ENCODE peak calls at places on chromosomes 4 and X, in six cellular contexts. B is stimulated activated CD8-positive, alpha-beta memory T cell treated with anti-CD3 and anti-CD28 coated beads, Interleukin-15, amount 100 ng/mL, for 4 hours; V is stimulated activated naive CD4-positive, alpha-beta T cell; G is RPMI7951; Q is neuronal stem cell; K is adipocyte. N is an unnamed sample.
A peak's percentile ranks its signal among the peaks of the same experiment; 100 is the strongest.

GRCh38 chr4:57426779-57427395 is 316.7 kb upstream of the IGFBP7 start:
- DNase-seq in B (no peak), V (no peak), G (peak; percentile 73), Q (peak; percentile 67), K (peak; percentile 87), N (no peak)

GRCh38 chr4:52317981-52318380 is 266.9 kb downstream of the SPATA18 start:
- DNase-seq in B (no peak), V (no peak), G (no peak), Q (no peak), K (no peak), N (no peak)

GRCh38 chr4:38255572-38255971 is 295.4 kb downstream of the PTTG2 start:
- DNase-seq in B (no peak), V (no peak), G (no peak), Q (no peak), K (no peak), N (no peak)

GRCh38 chrX:48933757-48934156 is 14.9 kb upstream of the PIM2 start:
- DNase-seq in B (no peak), V (no peak), G (no peak), Q (no peak), K (no peak), N (no peak)

GRCh38 chr4:78684196-78685079 is 91.7 kb upstream of the BMP2K start:
- DNase-seq in B (no peak), V (no peak), G (no peak), Q (no peak), K (peak; percentile 24), N (peak; percentile 73)

GRCh38 chr4:121370729-121371325 is 10.0 kb downstream of the QRFPR start:
- DNase-seq in B (no peak), V (peak; percentile 5), G (peak; percentile 28), Q (peak; percentile 9), K (peak; percentile 80), N (peak; percentile 12)

GRCh38 chrX:16587776-16588175 is 62.2 kb upstream of the S100G start:
- DNase-seq in B (no peak), V (no peak), G (no peak), Q (no peak), K (no peak), N (no peak)

GRCh38 chr4:115883862-115884261 is 770.4 kb upstream of the NDST4 start:
- DNase-seq in B (no peak), V (no peak), G (no peak), Q (no peak), K (no peak), N (no peak)

GRCh38 chr4:3747582-3747906 is 18.6 kb upstream of the ADRA2C start:
- DNase-seq in B (no peak), V (no peak), G (no peak), Q (no peak), K (peak; percentile 25), N (no peak)

GRCh38 chrX:130136497-130136896 is 26.2 kb upstream of the ELF4 start:
- DNase-seq in B (no peak), V (no peak), G (no peak), Q (no peak), K (no peak), N (no peak)

GRCh38 chrX:45449982-45450381 is 249.3 kb upstream of the DIPK2B start:
- DNase-seq in B (no peak), V (no peak), G (no peak), Q (no peak), K (peak; percentile 12), N (peak; percentile 24)

GRCh38 chrX:56788717-56789122 is 59.7 kb downstream of the NBDY start:
- DNase-seq in B (no peak), V (no peak), G (no peak), Q (no peak), K (no peak), N (no peak)

GRCh38 chr4:1711055-1711905 is 839 bp downstream of the SLBP start:
- DNase-seq in B (no peak), V (peak; percentile 47), G (peak; percentile 39), Q (no peak), K (peak; percentile 74), N (no peak)

GRCh38 chrX:153670748-153671588 is 2.6 kb downstream of the PNCK start:
- DNase-seq in B (no peak), V (no peak), G (no peak), Q (no peak), K (no peak), N (no peak)

GRCh38 chr4:85475631-85476233 is 782 bp downstream of the ARHGAP24 start:
- DNase-seq in B (no peak), V (no peak), G (peak; percentile 23), Q (peak; percentile 48), K (peak; percentile 50), N (no peak)

GRCh38 chrX:77493677-77494553 is 46.7 kb downstream of the FGF16 start:
- DNase-seq in B (no peak), V (no peak), G (peak; percentile 76), Q (peak; percentile 1), K (peak; percentile 9), N (peak; percentile 41)

GRCh38 chr4:77092832-77093800 is 17.3 kb upstream of the CCNI start:
- DNase-seq in B (no peak), V (no peak), G (peak; percentile 79), Q (no peak), K (no peak), N (no peak)

GRCh38 chr4:118869808-118870342 is 18.8 kb upstream of the SYNPO2 start:
- DNase-seq in B (no peak), V (no peak), G (no peak), Q (no peak), K (peak; percentile 39), N (no peak)

GRCh38 chr4:37540486-37540885 is 145.7 kb downstream of the RELL1 start:
- DNase-seq in B (no peak), V (no peak), G (peak; percentile 10), Q (peak; percentile 33), K (no peak), N (no peak)

GRCh38 chrX:134782796-134783195 is 124.5 kb upstream of the PLAC1 start:
- DNase-seq in B (no peak), V (no peak), G (peak; percentile 14), Q (no peak), K (peak; percentile 79), N (no peak)

GRCh38 chr4:173529505-173530325 is at the start of gene HAND2:
- DNase-seq in B (no peak), V (no peak), G (peak; percentile 67), Q (peak; percentile 59), K (peak; percentile 96), N (no peak)

GRCh38 chrX:151981129-151981528 is 6.7 kb upstream of the GABRE start:
- DNase-seq in B (no peak), V (no peak), G (peak; percentile 58), Q (no peak), K (peak; percentile 39), N (no peak)

GRCh38 chrX:118188977-118189376 is 72.4 kb upstream of the KLHL13 start:
- DNase-seq in B (no peak), V (no peak), G (no peak), Q (no peak), K (no peak), N (no peak)

GRCh38 chr4:67483868-67484602 is 61.3 kb downstream of the CENPC start:
- DNase-seq in B (no peak), V (no peak), G (peak; percentile 50), Q (no peak), K (peak; percentile 7), N (no peak)

GRCh38 chrX:15998350-15998749 is 125.0 kb upstream of the GRPR start:
- DNase-seq in B (no peak), V (no peak), G (no peak), Q (no peak), K (no peak), N (no peak)

GRCh38 chr4:55321707-55322264 is 24.3 kb upstream of the SRD5A3 start:
- DNase-seq in B (no peak), V (peak; percentile 21), G (peak; percentile 57), Q (peak; percentile 77), K (peak; percentile 94), N (peak; percentile 64)

GRCh38 chrX:143634701-143635442 is 1.0 kb downstream of the SLITRK4 start:
- DNase-seq in B (no peak), V (no peak), G (no peak), Q (peak; percentile 49), K (no peak), N (no peak)

GRCh38 chrX:10326578-10326977 is 169.8 kb downstream of the CLCN4 start:
- DNase-seq in B (no peak), V (no peak), G (peak; percentile 55), Q (no peak), K (peak; percentile 55), N (no peak)

GRCh38 chr4:68291256-68291655 is 45.8 kb upstream of the TMPRSS11B start:
- DNase-seq in B (no peak), V (no peak), G (no peak), Q (no peak), K (no peak), N (no peak)

GRCh38 chr4:23856630-23857029 is 33.2 kb downstream of the PPARGC1A start:
- DNase-seq in B (no peak), V (no peak), G (no peak), Q (no peak), K (no peak), N (no peak)

GRCh38 chr4:84258905-84259830 is 239.9 kb downstream of the NKX6-1 start:
- DNase-seq in B (no peak), V (no peak), G (peak; percentile 37), Q (no peak), K (peak; percentile 42), N (no peak)

GRCh38 chr4:122243785-122244184 is 91.7 kb downstream of the BLTP1 start:
- DNase-seq in B (no peak), V (no peak), G (no peak), Q (no peak), K (no peak), N (no peak)

GRCh38 chr4:79445371-79445781 is 37.3 kb upstream of the GK2 start:
- DNase-seq in B (no peak), V (no peak), G (no peak), Q (peak; percentile 58), K (peak; percentile 1), N (no peak)

GRCh38 chr4:139609647-139610046 is 53.6 kb upstream of the SETD7 start:
- DNase-seq in B (no peak), V (no peak), G (no peak), Q (no peak), K (peak; percentile 77), N (peak; percentile 68)

GRCh38 chr4:174629265-174629664 is 107.0 kb upstream of the HPGD start:
- DNase-seq in B (no peak), V (no peak), G (no peak), Q (no peak), K (no peak), N (no peak)

GRCh38 chr4:173167793-173168395 is 717 bp upstream of the GALNT7 start:
- DNase-seq in B (peak; percentile 1), V (peak; percentile 32), G (peak; percentile 31), Q (no peak), K (peak; percentile 56), N (no peak)

N was measured in HS-27A.